ENCODE peak calls at places on chromosomes 11 and 22, in seven cellular contexts. One of them, this sample, is unnamed.

GRCh38 chr11:108592591-108593213 is 866 bp downstream of the EXPH5 start:
- DNase-seq in cardiac muscle cell: peak; percentile 44
- DNase-seq in pancreas: peak; percentile 46
- DNase-seq in PC-9: no peak
- DNase-seq in astrocyte of the spinal cord: no peak
- DNase-seq in breast epithelium: no peak
- DNase-seq in tibial artery: peak; percentile 23
- DNase-seq in this sample: peak; percentile 55

GRCh38 chr22:27740192-27740748 is 61.3 kb downstream of the MN1 start:
- DNase-seq in breast epithelium: no peak
- DNase-seq in astrocyte of the spinal cord: no peak
- DNase-seq in cardiac muscle cell: no peak
- DNase-seq in PC-9: no peak
- DNase-seq in tibial artery: no peak
- DNase-seq in pancreas: no peak
- DNase-seq in this sample: no peak

GRCh38 chr11:22304337-22304961 is 33.7 kb upstream of the SLC17A6 start:
- DNase-seq in pancreas: no peak
- DNase-seq in astrocyte of the spinal cord: peak; percentile 40
- DNase-seq in tibial artery: no peak
- DNase-seq in breast epithelium: no peak
- DNase-seq in cardiac muscle cell: peak; percentile 62
- DNase-seq in PC-9: no peak
- DNase-seq in this sample: peak; percentile 20

GRCh38 chr11:126231725-126232459 is 20.3 kb downstream of the FAM118B start:
- DNase-seq in PC-9: no peak
- DNase-seq in cardiac muscle cell: no peak
- DNase-seq in astrocyte of the spinal cord: peak; percentile 31
- DNase-seq in tibial artery: no peak
- DNase-seq in breast epithelium: no peak
- DNase-seq in pancreas: no peak
- DNase-seq in this sample: no peak

GRCh38 chr11:113488931-113489351 is 13.7 kb upstream of the DRD2 start:
- DNase-seq in astrocyte of the spinal cord: no peak
- DNase-seq in cardiac muscle cell: no peak
- DNase-seq in breast epithelium: no peak
- DNase-seq in tibial artery: no peak
- DNase-seq in PC-9: no peak
- DNase-seq in pancreas: no peak
- DNase-seq in this sample: no peak

GRCh38 chr11:45333023-45333422 is 46.9 kb upstream of the SYT13 start:
- DNase-seq in breast epithelium: no peak
- DNase-seq in cardiac muscle cell: no peak
- DNase-seq in pancreas: no peak
- DNase-seq in PC-9: no peak
- DNase-seq in tibial artery: no peak
- DNase-seq in astrocyte of the spinal cord: no peak
- DNase-seq in this sample: no peak

GRCh38 chr11:120210651-120211521 is at the start of gene OAF:
- DNase-seq in astrocyte of the spinal cord: peak; percentile 89
- DNase-seq in PC-9: peak; percentile 85
- DNase-seq in cardiac muscle cell: peak; percentile 89
- DNase-seq in tibial artery: peak; percentile 65
- DNase-seq in pancreas: peak; percentile 82
- DNase-seq in breast epithelium: peak; percentile 26
- DNase-seq in this sample: peak; percentile 89

GRCh38 chr11:60872952-60873524 is 5.7 kb downstream of the ZP1 start:
- DNase-seq in breast epithelium: no peak
- DNase-seq in astrocyte of the spinal cord: peak; percentile 93
- DNase-seq in cardiac muscle cell: no peak
- DNase-seq in PC-9: peak; percentile 28
- DNase-seq in tibial artery: no peak
- DNase-seq in pancreas: no peak
- DNase-seq in this sample: no peak

GRCh38 chr11:96237759-96238158 is 105.2 kb downstream of the MAML2 start:
- DNase-seq in pancreas: no peak
- DNase-seq in tibial artery: no peak
- DNase-seq in breast epithelium: no peak
- DNase-seq in astrocyte of the spinal cord: no peak
- DNase-seq in cardiac muscle cell: no peak
- DNase-seq in PC-9: peak; percentile 76
- DNase-seq in this sample: no peak

GRCh38 chr22:24370426-24370825 is 57.0 kb upstream of the ADORA2A start:
- DNase-seq in tibial artery: no peak
- DNase-seq in cardiac muscle cell: no peak
- DNase-seq in PC-9: no peak
- DNase-seq in astrocyte of the spinal cord: no peak
- DNase-seq in pancreas: no peak
- DNase-seq in breast epithelium: no peak
- DNase-seq in this sample: no peak

GRCh38 chr11:95297680-95298452 is 66.9 kb upstream of the SESN3 start:
- DNase-seq in PC-9: no peak
- DNase-seq in breast epithelium: no peak
- DNase-seq in tibial artery: no peak
- DNase-seq in astrocyte of the spinal cord: no peak
- DNase-seq in pancreas: no peak
- DNase-seq in cardiac muscle cell: no peak
- DNase-seq in this sample: no peak

GRCh38 chr11:13966486-13966885 is 4.0 kb downstream of the SPON1 start:
- DNase-seq in breast epithelium: no peak
- DNase-seq in PC-9: no peak
- DNase-seq in cardiac muscle cell: no peak
- DNase-seq in astrocyte of the spinal cord: no peak
- DNase-seq in pancreas: no peak
- DNase-seq in tibial artery: no peak
- DNase-seq in this sample: no peak

GRCh38 chr11:14446701-14447169 is 52.9 kb downstream of the COPB1 start:
- DNase-seq in cardiac muscle cell: no peak
- DNase-seq in pancreas: no peak
- DNase-seq in tibial artery: no peak
- DNase-seq in astrocyte of the spinal cord: peak; percentile 48
- DNase-seq in PC-9: peak; percentile 67
- DNase-seq in breast epithelium: no peak
- DNase-seq in this sample: no peak

GRCh38 chr11:12050911-12051667 is 42.7 kb upstream of the DKK3 start:
- DNase-seq in tibial artery: no peak
- DNase-seq in astrocyte of the spinal cord: no peak
- DNase-seq in cardiac muscle cell: no peak
- DNase-seq in PC-9: no peak
- DNase-seq in pancreas: peak; percentile 74
- DNase-seq in breast epithelium: no peak
- DNase-seq in this sample: no peak

GRCh38 chr11:44634401-44635281 is 69.2 kb downstream of the CD82 start:
- DNase-seq in cardiac muscle cell: peak; percentile 54
- DNase-seq in pancreas: peak; percentile 64
- DNase-seq in PC-9: no peak
- DNase-seq in breast epithelium: no peak
- DNase-seq in astrocyte of the spinal cord: peak; percentile 68
- DNase-seq in tibial artery: peak; percentile 54
- DNase-seq in this sample: peak; percentile 15

GRCh38 chr22:44526431-44527115 is 28.5 kb upstream of the RTL6 start:
- DNase-seq in tibial artery: no peak
- DNase-seq in PC-9: no peak
- DNase-seq in astrocyte of the spinal cord: no peak
- DNase-seq in cardiac muscle cell: no peak
- DNase-seq in pancreas: no peak
- DNase-seq in breast epithelium: no peak
- DNase-seq in this sample: no peak

DNA sequence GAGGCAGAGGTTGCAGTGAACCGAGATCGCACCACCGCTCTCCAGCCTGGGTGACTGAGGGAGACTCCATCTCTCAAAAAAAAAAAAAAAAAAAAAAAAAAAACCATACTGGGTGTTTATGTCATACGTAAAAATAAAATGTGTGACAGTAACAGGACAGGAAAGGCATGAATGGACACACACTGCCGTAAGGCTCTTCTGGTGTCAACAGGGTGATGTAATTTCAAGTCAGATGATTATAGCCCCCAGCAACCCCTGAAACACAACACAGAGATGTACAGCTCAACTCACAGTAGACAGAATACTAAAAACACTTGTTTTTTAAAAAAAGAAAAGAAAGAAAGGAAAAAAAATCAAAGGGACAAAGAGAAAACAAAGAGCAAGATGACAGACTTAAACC is 22.2 kb downstream of the SBF1 start:
- DNase-seq in astrocyte of the spinal cord: no peak
- DNase-seq in PC-9: no peak
- DNase-seq in breast epithelium: no peak
- DNase-seq in pancreas: no peak
- DNase-seq in cardiac muscle cell: no peak
- DNase-seq in tibial artery: no peak
- DNase-seq in this sample: no peak
- TF ChIP-seq CTCF in astrocyte of the spinal cord: no peak
- TF ChIP-seq CTCF in PC-9: no peak
- TF ChIP-seq CTCF in breast epithelium: no peak
- TF ChIP-seq CTCF in pancreas: no peak
- TF ChIP-seq CTCF in cardiac muscle cell: no peak
- TF ChIP-seq CTCF in tibial artery: no peak
- TF ChIP-seq CTCF in this sample: no peak

DNA sequence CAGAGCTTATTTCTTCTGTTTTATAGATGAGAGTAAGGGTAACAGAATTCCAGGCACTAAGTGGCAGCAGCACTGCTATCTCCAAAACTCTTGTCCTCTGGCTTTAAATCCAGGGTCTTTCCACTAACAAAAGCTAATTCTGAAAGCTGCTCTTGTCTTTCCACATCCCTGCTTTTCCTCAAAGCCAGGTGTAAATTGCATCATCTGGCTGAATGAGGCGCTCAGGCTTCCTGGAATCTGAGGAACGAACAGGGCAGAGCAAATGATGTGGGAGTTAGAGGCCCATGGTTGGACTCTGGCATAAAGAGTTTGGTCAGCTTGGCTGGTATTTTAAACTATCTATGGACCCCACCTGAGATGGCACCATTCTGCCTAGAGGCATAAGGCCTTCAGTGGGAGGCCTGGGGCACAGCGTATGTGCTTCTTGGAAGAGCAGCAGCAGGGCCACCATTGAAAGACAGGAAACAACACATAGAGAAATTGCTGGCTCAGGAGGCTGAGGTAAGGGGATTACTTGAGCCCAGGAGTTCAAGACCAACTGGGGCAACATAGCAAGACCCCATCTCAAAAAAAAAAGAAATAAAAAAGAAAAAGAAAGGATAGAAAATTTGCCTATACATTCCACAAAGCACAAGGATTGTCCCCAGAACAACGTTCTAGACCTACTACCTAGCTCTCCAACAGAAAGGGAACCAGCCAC is 1.9 kb downstream of the KCNJ5 start:
- DNase-seq in breast epithelium: peak; percentile 52
- DNase-seq in cardiac muscle cell: no peak
- DNase-seq in PC-9: no peak
- DNase-seq in pancreas: peak; percentile 41
- DNase-seq in astrocyte of the spinal cord: no peak
- DNase-seq in tibial artery: no peak
- DNase-seq in this sample: no peak
- TF ChIP-seq CTCF in breast epithelium: no peak
- TF ChIP-seq CTCF in cardiac muscle cell: no peak
- TF ChIP-seq CTCF in PC-9: no peak
- TF ChIP-seq CTCF in pancreas: no peak
- TF ChIP-seq CTCF in astrocyte of the spinal cord: no peak
- TF ChIP-seq CTCF in tibial artery: no peak
- TF ChIP-seq CTCF in this sample: no peak

DNA sequence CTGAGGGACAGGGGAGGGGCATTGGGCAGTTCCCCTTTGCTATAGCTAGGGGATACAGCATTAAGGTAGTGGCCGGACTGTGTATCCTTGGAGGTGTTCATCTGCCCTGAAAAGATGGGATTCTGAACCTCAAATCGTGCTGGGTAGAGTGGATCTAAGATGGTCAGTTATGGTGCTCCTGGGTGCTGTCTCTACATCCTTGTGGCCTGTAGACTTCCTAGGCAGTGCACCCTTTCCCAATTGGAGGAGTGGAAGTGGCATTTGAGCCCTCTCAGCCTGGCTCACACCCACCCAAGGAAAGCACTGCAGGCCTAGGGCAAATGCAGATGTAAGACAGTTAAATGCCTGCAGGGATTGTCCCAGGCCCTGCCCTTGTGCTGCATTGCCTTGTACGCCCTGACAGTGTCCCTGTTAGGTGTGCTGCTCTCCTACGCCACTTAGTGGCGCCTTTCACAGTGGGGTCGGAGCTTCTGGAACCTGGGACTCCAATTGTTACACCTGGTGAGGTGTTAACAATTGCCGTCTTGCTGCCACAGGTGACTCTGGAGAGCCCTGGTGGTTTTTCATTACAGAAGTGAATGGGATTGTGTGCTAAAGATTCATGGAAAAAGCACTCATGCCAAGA is 35.0 kb downstream of the PPFIBP2 start:
- DNase-seq in tibial artery: no peak
- DNase-seq in PC-9: no peak
- DNase-seq in cardiac muscle cell: peak; percentile 46
- DNase-seq in astrocyte of the spinal cord: no peak
- DNase-seq in pancreas: no peak
- DNase-seq in breast epithelium: no peak
- DNase-seq in this sample: peak; percentile 58
- TF ChIP-seq CTCF in tibial artery: no peak
- TF ChIP-seq CTCF in PC-9: no peak
- TF ChIP-seq CTCF in cardiac muscle cell: no peak
- TF ChIP-seq CTCF in astrocyte of the spinal cord: peak; percentile 9
- TF ChIP-seq CTCF in pancreas: no peak
- TF ChIP-seq CTCF in breast epithelium: peak; percentile 23
- TF ChIP-seq CTCF in this sample: peak; percentile 71

GRCh38 chr11:28833169-28833568 is 725.0 kb downstream of the METTL15 start:
- DNase-seq in breast epithelium: no peak
- DNase-seq in tibial artery: no peak
- DNase-seq in pancreas: no peak
- DNase-seq in cardiac muscle cell: no peak
- DNase-seq in PC-9: no peak
- DNase-seq in astrocyte of the spinal cord: no peak
- DNase-seq in this sample: no peak
- TF ChIP-seq CTCF in breast epithelium: no peak
- TF ChIP-seq CTCF in tibial artery: no peak
- TF ChIP-seq CTCF in pancreas: no peak
- TF ChIP-seq CTCF in cardiac muscle cell: no peak
- TF ChIP-seq CTCF in PC-9: no peak
- TF ChIP-seq CTCF in astrocyte of the spinal cord: no peak
- TF ChIP-seq CTCF in this sample: no peak

DNA sequence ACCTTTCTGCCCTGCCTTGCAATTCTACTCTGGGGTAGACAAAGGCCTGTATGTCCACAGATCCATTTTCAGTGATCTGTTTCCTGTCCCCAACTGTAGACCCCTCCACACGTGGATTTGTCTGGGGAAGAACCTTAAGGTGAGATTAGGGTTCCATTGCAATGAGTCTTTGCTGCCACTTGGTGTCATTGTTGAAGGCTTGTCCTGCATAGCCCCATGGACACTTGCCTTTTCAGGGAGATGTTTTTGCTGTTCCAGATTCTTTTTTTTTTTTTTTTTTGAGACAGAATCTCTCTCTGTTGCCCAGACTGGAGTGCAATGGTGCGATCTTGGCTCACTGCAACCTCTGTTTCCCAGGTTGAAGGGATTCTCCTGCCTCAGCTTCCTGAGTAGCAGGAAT is 21.8 kb downstream of the SERPING1 start:
- DNase-seq in PC-9: no peak
- DNase-seq in cardiac muscle cell: no peak
- DNase-seq in pancreas: no peak
- DNase-seq in tibial artery: no peak
- DNase-seq in astrocyte of the spinal cord: no peak
- DNase-seq in breast epithelium: no peak
- DNase-seq in this sample: no peak
- TF ChIP-seq CTCF in PC-9: no peak
- TF ChIP-seq CTCF in cardiac muscle cell: peak; percentile 17
- TF ChIP-seq CTCF in pancreas: no peak
- TF ChIP-seq CTCF in tibial artery: no peak
- TF ChIP-seq CTCF in astrocyte of the spinal cord: peak; percentile 15
- TF ChIP-seq CTCF in breast epithelium: no peak
- TF ChIP-seq CTCF in this sample: no peak

This sample was measured in GM10248.